ENCODE peak calls at places on chromosome 21, in six cellular contexts. S, Z, A, X, D and E are unnamed samples.

GRCh38 chr21:25557170-25557569 is 50.1 kb downstream of the MRPL39 start:
- DNase-seq in S (peak), Z (no peak), A (no peak), X (no peak), D (no peak), E (no peak)

GRCh38 chr21:23986214-23986613 is 1621.1 kb downstream of the MRPL39 start:
- DNase-seq in S (no peak), Z (no peak), A (no peak), X (no peak), D (no peak), E (no peak)

GRCh38 chr21:35048706-35049617 is at the start of gene RUNX1:
- DNase-seq in S (peak), Z (peak), A (no peak), X (peak), D (no peak), E (no peak)

GRCh38 chr21:18547347-18547746 is 143.8 kb upstream of the TMPRSS15 start:
- DNase-seq in S (no peak), Z (no peak), A (no peak), X (no peak), D (no peak), E (no peak)

GRCh38 chr21:28227881-28228623 is 764.6 kb downstream of the LTN1 start:
- DNase-seq in S (no peak), Z (no peak), A (no peak), X (no peak), D (no peak), E (no peak)

GRCh38 chr21:44916965-44917364 is 3.7 kb downstream of the ITGB2 start:
- DNase-seq in S (no peak), Z (no peak), A (no peak), X (no peak), D (no peak), E (no peak)

GRCh38 chr21:27168084-27168483 is 201.2 kb upstream of the ADAMTS5 start:
- DNase-seq in S (no peak), Z (no peak), A (no peak), X (no peak), D (no peak), E (no peak)

GRCh38 chr21:39258207-39258606 is 55.2 kb downstream of the BRWD1 start:
- DNase-seq in S (no peak), Z (no peak), A (no peak), X (no peak), D (no peak), E (no peak)

GRCh38 chr21:34965200-34966174 is 83.6 kb downstream of the RUNX1 start:
- DNase-seq in S (peak), Z (no peak), A (no peak), X (no peak), D (no peak), E (no peak)